ENCODE peak calls at places on chromosome 20, in nine cellular contexts. D is LoVo, F is endothelial cell, U is HTR-8/SVneo, R is amniotic stem cell, S is ELR, L is non-pigmented ciliary epithelial cell, O is cardiac muscle cell, M is KG1. B is an unnamed sample.

GRCh38 chr20:45995213-45996097 is 13.3 kb upstream of the MMP9 start:
- DNase-seq in D (no peak), F (no peak), U (no peak), R (no peak), S (no peak), L (no peak), O (no peak), M (no peak), B (no peak)

GRCh38 chr20:4135385-4136077 is 120.2 kb upstream of the RNF24 start:
- DNase-seq in D (peak; percentile 95), F (no peak), U (peak; percentile 92), R (peak; percentile 96), S (peak; percentile 100), L (peak; percentile 92), O (no peak), M (no peak), B (peak; percentile 70)

GRCh38 chr20:11204926-11205768 is 531.3 kb upstream of the JAG1 start:
- DNase-seq in D (peak; percentile 64), F (peak; percentile 67), U (peak; percentile 29), R (peak; percentile 13), S (peak; percentile 65), L (no peak), O (peak; percentile 84), M (peak; percentile 70), B (peak; percentile 66)

GRCh38 chr20:53224851-53225250 is 252.7 kb downstream of the TSHZ2 start:
- DNase-seq in D (no peak), F (no peak), U (no peak), R (no peak), S (no peak), L (no peak), O (no peak), M (no peak), B (no peak)

GRCh38 chr20:10581823-10582222 is 92.0 kb downstream of the JAG1 start:
- DNase-seq in D (no peak), F (no peak), U (peak; percentile 59), R (no peak), S (peak; percentile 73), L (no peak), O (no peak), M (no peak), B (no peak)

GRCh38 chr20:37956099-37956498 is 53.2 kb downstream of the VSTM2L start:
- DNase-seq in D (no peak), F (no peak), U (no peak), R (no peak), S (no peak), L (no peak), O (no peak), M (no peak), B (no peak)

GRCh38 chr20:23165307-23165750 is 79.2 kb upstream of the CD93 start:
- DNase-seq in D (no peak), F (peak; percentile 17), U (no peak), R (no peak), S (no peak), L (no peak), O (peak; percentile 38), M (no peak), B (no peak)

GRCh38 chr20:31806564-31807355 is 12.4 kb upstream of the MYLK2 start:
- DNase-seq in D (no peak), F (no peak), U (no peak), R (no peak), S (no peak), L (no peak), O (no peak), M (no peak), B (no peak)

GRCh38 chr20:7375905-7376304 is 564.4 kb downstream of the HAO1 start:
- DNase-seq in D (peak; percentile 5), F (no peak), U (no peak), R (no peak), S (peak; percentile 52), L (no peak), O (peak; percentile 28), M (peak; percentile 13), B (no peak)

GRCh38 chr20:35395728-35396127 is 16.0 kb downstream of the UQCC1 start:
- DNase-seq in D (no peak), F (no peak), U (no peak), R (peak; percentile 62), S (peak; percentile 69), L (peak; percentile 32), O (no peak), M (no peak), B (no peak)

GRCh38 chr20:45935416-45936046 is 1.0 kb downstream of the PCIF1 start:
- DNase-seq in D (peak; percentile 14), F (no peak), U (no peak), R (no peak), S (no peak), L (no peak), O (no peak), M (no peak), B (no peak)

GRCh38 chr20:62900052-62900691 is 26.1 kb downstream of the DIDO1 start:
- DNase-seq in D (peak; percentile 26), F (peak; percentile 81), U (peak; percentile 98), R (peak; percentile 30), S (peak; percentile 80), L (peak; percentile 18), O (peak; percentile 83), M (peak; percentile 23), B (peak; percentile 59)

GRCh38 chr20:62774076-62774714 is 22.1 kb upstream of the MRGBP start:
- DNase-seq in D (no peak), F (no peak), U (no peak), R (no peak), S (no peak), L (no peak), O (no peak), M (no peak), B (no peak)

GRCh38 chr20:19121463-19121862 is 91.0 kb upstream of the SLC24A3 start:
- DNase-seq in D (no peak), F (no peak), U (no peak), R (no peak), S (no peak), L (no peak), O (no peak), M (no peak), B (no peak)

GRCh38 chr20:36173451-36173933 is 19.0 kb downstream of the EPB41L1 start:
- DNase-seq in D (no peak), F (peak; percentile 41), U (no peak), R (no peak), S (no peak), L (no peak), O (peak; percentile 93), M (no peak), B (no peak)